ENCODE peak calls at places on chromosomes 13 and 19, in eight cellular contexts. L, Y, B, K, J, O, V and A are unnamed samples.

GRCh38 chr19:6503407-6504201 is 1.5 kb upstream of the TUBB4A start:
- DNase-seq in L (no peak), Y (no peak), B (no peak), K (no peak), J (no peak), O (no peak), V (no peak), A (no peak)

GRCh38 chr13:75352641-75353327 is 129.2 kb downstream of the TBC1D4 start:
- DNase-seq in L (no peak), Y (no peak), B (no peak), K (no peak), J (no peak), O (no peak), V (no peak), A (no peak)

GRCh38 chr19:19710506-19710905 is 22.4 kb downstream of the ZNF14 start:
- DNase-seq in L (no peak), Y (no peak), B (no peak), K (no peak), J (no peak), O (no peak), V (no peak), A (no peak)

GRCh38 chr13:113315992-113316391 is 19.0 kb downstream of the LAMP1 start:
- DNase-seq in L (no peak), Y (no peak), B (no peak), K (no peak), J (no peak), O (no peak), V (no peak), A (no peak)

GRCh38 chr13:50916701-50917184 is 7.2 kb downstream of the RNASEH2B start:
- DNase-seq in L (no peak), Y (no peak), B (no peak), K (no peak), J (no peak), O (no peak), V (no peak), A (no peak)

GRCh38 chr19:12664406-12665280 is 1.9 kb downstream of the MAN2B1 start:
- DNase-seq in L (no peak), Y (no peak), B (no peak), K (no peak), J (no peak), O (peak), V (no peak), A (no peak)

GRCh38 chr13:113357529-113357928 is 6.4 kb downstream of the GRTP1 start:
- DNase-seq in L (peak), Y (peak), B (no peak), K (no peak), J (no peak), O (no peak), V (no peak), A (no peak)

GRCh38 chr13:27956576-27957300 is 12.4 kb downstream of the CDX2 start:
- DNase-seq in L (no peak), Y (no peak), B (no peak), K (no peak), J (no peak), O (no peak), V (no peak), A (no peak)

GRCh38 chr13:113089693-113090414 is 15.7 kb upstream of the F7 start:
- DNase-seq in L (no peak), Y (no peak), B (no peak), K (no peak), J (no peak), O (no peak), V (no peak), A (peak)

GRCh38 chr19:38932425-38933179 is 1.9 kb downstream of the MRPS12 start:
- DNase-seq in L (no peak), Y (no peak), B (no peak), K (no peak), J (no peak), O (peak), V (no peak), A (peak)

GRCh38 chr13:114099191-114099590 is 33.2 kb downstream of the RASA3 start:
- DNase-seq in L (peak), Y (peak), B (no peak), K (peak), J (peak), O (peak), V (no peak), A (peak)

GRCh38 chr19:56637976-56638555 is 4.9 kb upstream of the SMIM17 start:
- DNase-seq in L (peak), Y (peak), B (peak), K (peak), J (peak), O (peak), V (peak), A (no peak)